ENCODE peak calls at places on chromosomes 16 and 17, in nine cellular contexts. N is cardiac muscle cell, R is psoas muscle, T is body of pancreas, Y is AG04450, E is dorsolateral prefrontal cortex, Q is brain microvascular endothelial cell, P is fibroblast of lung, Z is sigmoid colon. D is an unnamed sample.

GRCh38 chr17:19448341-19449268 is 37.6 kb downstream of the RNF112 start:
- DNase-seq in P (peak; percentile 98), Z (peak; percentile 86), Y (peak; percentile 97), T (peak; percentile 55), Q (peak; percentile 92), N (peak; percentile 99), E (peak; percentile 39), R (no peak), D (no peak)

GRCh38 chr17:66431910-66432309 is 129.5 kb downstream of the PRKCA start:
- DNase-seq in R (no peak), E (no peak), Y (peak; percentile 52), Z (no peak), P (peak; percentile 91), T (no peak), Q (peak; percentile 33), N (peak; percentile 88), D (no peak)

GRCh38 chr17:79741751-79742588 is 11.2 kb downstream of the ENPP7 start:
- DNase-seq in Z (peak; percentile 73), N (peak; percentile 54), Y (no peak), Q (peak; percentile 26), E (peak; percentile 61), T (peak; percentile 72), P (peak; percentile 40), R (peak; percentile 73), D (peak; percentile 64)

GRCh38 chr17:1776857-1777256 is 15.0 kb downstream of the SERPINF1 start:
- DNase-seq in Y (no peak), E (no peak), P (no peak), N (no peak), Z (no peak), R (no peak), T (no peak), Q (no peak), D (no peak)

GRCh38 chr17:17304521-17304985 is 1.4 kb downstream of the NT5M start:
- DNase-seq in E (no peak), Z (no peak), N (no peak), Q (no peak), T (no peak), P (no peak), Y (no peak), R (no peak), D (no peak)

GRCh38 chr16:80614908-80615696 is 74.3 kb downstream of the DYNLRB2 start:
- DNase-seq in Z (no peak), N (peak; percentile 69), E (no peak), P (peak; percentile 99), Q (peak; percentile 92), T (no peak), R (no peak), Y (peak; percentile 71), D (no peak)

GRCh38 chr16:53435066-53435688 is 906 bp downstream of the RBL2 start:
- DNase-seq in Y (peak; percentile 70), P (peak; percentile 89), Z (peak; percentile 87), N (peak; percentile 90), T (peak; percentile 94), Q (peak; percentile 83), E (peak; percentile 89), R (peak; percentile 57), D (peak; percentile 39)

GRCh38 chr17:7944321-7944720 is 12.3 kb downstream of the CNTROB start:
- DNase-seq in Q (no peak), E (no peak), Y (no peak), Z (no peak), N (no peak), T (no peak), P (no peak), R (no peak), D (no peak)

GRCh38 chr17:78577296-78577695 is at the start of gene DNAH17:
- DNase-seq in Y (no peak), E (no peak), T (no peak), N (no peak), R (no peak), Q (no peak), Z (no peak), P (no peak), D (no peak)

GRCh38 chr17:75440738-75441448 is 15.5 kb upstream of the TMEM94 start:
- DNase-seq in Q (no peak), E (no peak), R (no peak), Z (no peak), T (no peak), P (peak; percentile 50), N (peak; percentile 43), Y (no peak), D (no peak)

GRCh38 chr17:58691701-58692238 is at the start of gene TEX14:
- DNase-seq in Q (no peak), Y (no peak), T (no peak), N (no peak), R (peak; percentile 20), E (no peak), P (no peak), Z (no peak), D (no peak)

GRCh38 chr16:87434146-87434667 is 42.1 kb downstream of the MAP1LC3B start:
- DNase-seq in Y (no peak), E (no peak), Q (no peak), N (no peak), T (no peak), P (no peak), R (no peak), Z (no peak), D (no peak)

GRCh38 chr17:37650419-37651003 is 7.3 kb upstream of the DDX52 start:
- DNase-seq in Q (peak; percentile 40), R (no peak), Y (no peak), T (peak; percentile 44), P (peak; percentile 33), N (peak; percentile 59), E (peak; percentile 48), Z (no peak), D (no peak)

GRCh38 chr17:81641825-81642489 is 5.0 kb downstream of the TSPAN10 start:
- DNase-seq in Z (no peak), Y (peak; percentile 29), N (peak; percentile 36), P (peak; percentile 75), Q (peak; percentile 62), E (no peak), T (no peak), R (no peak), D (no peak)

GRCh38 chr17:83018658-83019193 is 60.7 kb upstream of the METRNL start:
- DNase-seq in Y (no peak), Z (no peak), E (no peak), N (no peak), Q (no peak), T (no peak), R (no peak), P (no peak), D (no peak)

GRCh38 chr17:37643118-37643766 is at the start of gene DDX52:
- DNase-seq in Q (peak; percentile 87), T (peak; percentile 98), E (peak; percentile 81), P (peak; percentile 82), Z (peak; percentile 96), N (peak; percentile 94), R (peak; percentile 94), Y (peak; percentile 63), D (peak; percentile 86)

GRCh38 chr17:71516149-71516548 is 604.7 kb upstream of the SOX9 start:
- DNase-seq in Z (no peak), T (no peak), Q (no peak), N (no peak), Y (no peak), E (no peak), P (no peak), R (no peak), D (no peak)

DNA sequence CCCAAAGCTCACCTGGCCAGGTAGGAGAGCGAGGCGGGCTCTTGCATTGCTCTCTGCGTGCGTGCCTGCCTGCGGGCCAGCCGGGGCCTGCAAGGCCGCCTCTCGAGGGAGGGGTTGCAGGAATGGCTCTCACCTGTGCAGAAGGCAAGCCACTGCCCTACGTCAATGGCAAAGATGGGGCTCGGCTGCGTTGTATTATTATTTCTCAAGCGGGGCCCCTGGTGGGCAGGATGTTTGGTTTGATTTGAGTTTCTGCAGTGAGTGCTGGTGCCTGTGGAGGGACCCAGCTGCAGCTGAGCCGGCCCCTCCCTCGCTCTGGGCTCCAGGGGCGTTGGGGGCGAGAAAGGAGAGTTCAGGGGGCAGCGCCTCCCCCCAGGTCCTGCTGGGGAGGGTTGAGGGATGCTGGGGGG is 338.6 kb downstream of the SEC14L1 start:
- DNase-seq in Q (no peak), N (no peak), Z (no peak), E (no peak), P (no peak), R (no peak), Y (no peak), T (no peak), D (no peak)
- H3K27ac ChIP-seq in Q (no peak overlapping the region), N (peak overlapping the region; percentile 67), Z (peak overlapping the region; percentile 92), E (no peak overlapping the region), P (no peak overlapping the region), R (no peak overlapping the region), Y (no peak overlapping the region), T (no peak overlapping the region), D (no peak overlapping the region)

GRCh38 chr17:21674242-21674731 is 18.0 kb upstream of the KCNJ18 start:
- DNase-seq in Q (no peak), E (no peak), Y (no peak), N (no peak), R (no peak), Z (peak; percentile 64), T (no peak), P (no peak), D (no peak)
- TF ChIP-seq CTCF in Q (no peak), E (no peak), Y (no peak), N (no peak), R (no peak), Z (no peak), T (no peak), P (no peak), D (no peak)

DNA sequence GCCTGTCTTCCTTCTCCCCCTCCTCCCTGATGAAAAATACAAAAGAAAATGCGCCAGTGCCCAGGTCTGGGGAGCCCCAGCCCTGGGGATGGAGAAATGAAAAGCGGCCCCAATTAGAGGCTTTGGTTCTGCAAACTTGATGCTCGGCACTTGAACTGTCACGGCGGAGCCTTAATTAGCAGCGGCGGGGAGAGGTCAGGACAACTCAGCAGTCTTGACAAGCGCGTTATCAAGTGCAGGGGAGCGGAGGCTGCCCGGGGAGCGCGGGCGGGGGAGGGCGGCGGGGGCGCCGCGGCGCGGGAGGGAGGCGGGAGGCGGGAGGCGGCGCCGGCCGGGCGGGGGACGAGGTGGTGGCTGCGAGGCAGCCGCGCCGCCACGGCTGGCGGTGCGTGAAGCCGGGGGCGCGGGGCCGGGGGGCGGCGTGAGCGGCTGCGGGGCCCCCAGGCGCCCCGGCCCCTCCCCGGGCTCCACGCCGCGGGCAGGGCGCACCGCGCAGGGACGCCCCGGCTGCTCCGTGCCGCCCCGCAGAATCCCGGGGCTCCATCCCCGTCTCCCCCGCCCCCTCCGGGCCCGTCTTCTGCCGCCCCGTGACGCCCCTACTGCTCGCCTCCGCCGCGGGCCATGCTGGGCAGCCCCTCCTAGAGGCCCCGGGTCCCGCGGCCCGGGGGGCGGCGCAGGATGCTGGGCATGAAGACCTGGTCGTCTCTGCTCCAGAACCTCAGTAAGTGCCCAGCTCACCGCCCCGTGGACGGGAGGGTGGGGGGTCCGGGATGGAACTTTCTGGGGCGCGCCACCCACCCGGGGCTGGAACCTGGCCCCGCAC is 150.5 kb upstream of the GSE1 start:
- DNase-seq in E (no peak), R (no peak), P (no peak), Z (no peak), N (peak; percentile 32), T (peak; percentile 49), Q (no peak), Y (no peak), D (peak; percentile 21)
- H3K4me3 ChIP-seq in E (peak overlapping the region; percentile 40), R (peak overlapping the region; percentile 58), P (no peak overlapping the region), Z (peak overlapping the region; percentile 32), N (peak overlapping the region; percentile 29), T (no peak overlapping the region), Q (no peak overlapping the region), Y (peak overlapping the region; percentile 15), D (peak overlapping the region; percentile 70)

DNA sequence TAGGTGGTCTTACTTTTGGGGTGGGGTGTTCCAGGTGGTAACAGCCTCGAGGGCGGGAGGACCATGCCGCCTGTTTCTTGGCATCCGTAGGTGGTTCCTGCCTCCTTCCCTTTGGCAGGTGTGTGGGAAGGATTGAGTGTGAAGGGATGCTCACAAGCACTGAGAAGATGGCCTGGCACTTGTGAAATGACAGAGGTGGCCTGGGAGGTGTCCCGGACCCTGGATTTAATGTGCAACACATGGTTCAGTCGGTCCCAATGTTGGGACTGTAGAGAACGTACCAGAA is 165.8 kb upstream of the FOXF1 start:
- DNase-seq in R (no peak), Z (peak; percentile 63), Q (no peak), P (no peak), N (no peak), T (no peak), Y (no peak), E (no peak), D (no peak)
- H3K27ac ChIP-seq in R (no peak overlapping the region), Z (peak overlapping the region; percentile 87), Q (no peak overlapping the region), P (no peak overlapping the region), N (no peak overlapping the region), T (no peak overlapping the region), Y (peak overlapping the region; percentile 94), E (no peak overlapping the region), D (no peak overlapping the region)

D was measured in CD8-positive, alpha-beta T cell.